ENCODE peak calls at places on chromosome 3, in five cellular contexts. H is neural progenitor cell, U is iPS DF 6.9, A is AG20443, W is cardiac septum. N is an unnamed sample.

GRCh38 chr3:169634618-169635236 is 28.8 kb downstream of the MECOM start:
- DNase-seq in H (no peak), U (no peak), A (no peak), W (no peak), N (no peak)

GRCh38 chr3:151347432-151347831 is 18.1 kb upstream of the P2RY13 start:
- DNase-seq in H (no peak), U (no peak), A (no peak), W (peak), N (no peak)

GRCh38 chr3:38960953-38961622 is 90.7 kb downstream of the SCN11A start:
- DNase-seq in H (peak), U (peak), A (peak), W (no peak), N (peak)

GRCh38 chr3:106728315-106728821 is 648.9 kb upstream of the CCDC54 start:
- DNase-seq in H (no peak), U (no peak), A (peak), W (no peak), N (no peak)

GRCh38 chr3:35829499-35829898 is 190.2 kb downstream of the ARPP21 start:
- DNase-seq in H (no peak), U (no peak), A (no peak), W (no peak), N (no peak)

GRCh38 chr3:146813496-146813895 is 208.3 kb upstream of the PLSCR5 start:
- DNase-seq in H (no peak), U (no peak), A (peak), W (no peak), N (no peak)

GRCh38 chr3:71011565-71012287 is 571.8 kb downstream of the FOXP1 start:
- DNase-seq in H (no peak), U (no peak), A (no peak), W (no peak), N (no peak)

GRCh38 chr3:139198186-139198585 is 145.6 kb upstream of the MRPS22 start:
- DNase-seq in H (no peak), U (no peak), A (no peak), W (no peak), N (no peak)

GRCh38 chr3:128188326-128188725 is 35.0 kb downstream of the EEFSEC start:
- DNase-seq in H (no peak), U (no peak), A (no peak), W (peak), N (no peak)

GRCh38 chr3:32909999-32910398 is 41.4 kb upstream of the CCR4 start:
- DNase-seq in H (no peak), U (no peak), A (no peak), W (no peak), N (no peak)

GRCh38 chr3:157248590-157249425 is 88.9 kb upstream of the CCNL1 start:
- DNase-seq in H (peak), U (no peak), A (peak), W (peak), N (peak)

GRCh38 chr3:54360320-54360719 is 238.0 kb downstream of the CACNA2D3 start:
- DNase-seq in H (no peak), U (no peak), A (no peak), W (no peak), N (no peak)

GRCh38 chr3:42061042-42061710 is 30.0 kb upstream of the TRAK1 start:
- DNase-seq in H (no peak), U (no peak), A (no peak), W (no peak), N (no peak)

GRCh38 chr3:40877651-40878463 is 321.4 kb upstream of the CTNNB1 start:
- DNase-seq in H (peak), U (no peak), A (peak), W (peak), N (no peak)

GRCh38 chr3:13215940-13216546 is 142.8 kb upstream of the IQSEC1 start:
- DNase-seq in H (no peak), U (no peak), A (peak), W (no peak), N (no peak)

GRCh38 chr3:178500631-178501030 is 35.6 kb upstream of the KCNMB2 start:
- DNase-seq in H (no peak), U (no peak), A (peak), W (no peak), N (no peak)

GRCh38 chr3:34213481-34213880 is 415.1 kb downstream of the PDCD6IP start:
- DNase-seq in H (peak), U (no peak), A (no peak), W (no peak), N (no peak)

GRCh38 chr3:113249111-113249510 is 37.8 kb downstream of the BOC start:
- DNase-seq in H (no peak), U (no peak), A (peak), W (no peak), N (no peak)

GRCh38 chr3:40873456-40873855 is 325.8 kb upstream of the CTNNB1 start:
- DNase-seq in H (no peak), U (no peak), A (no peak), W (no peak), N (no peak)

GRCh38 chr3:188348445-188349244 is 194.7 kb downstream of the LPP start:
- DNase-seq in H (no peak), U (no peak), A (peak), W (no peak), N (no peak)

GRCh38 chr3:141625506-141625905 is 112.6 kb upstream of the RNF7 start:
- DNase-seq in H (no peak), U (no peak), A (peak), W (no peak), N (no peak)

GRCh38 chr3:49519266-49519665 is 35.0 kb upstream of the BSN start:
- DNase-seq in H (peak), U (no peak), A (no peak), W (no peak), N (no peak)

GRCh38 chr3:31946484-31947081 is 34.5 kb downstream of the OSBPL10 start:
- DNase-seq in H (no peak), U (no peak), A (no peak), W (no peak), N (no peak)

GRCh38 chr3:105948108-105948507 is 79.3 kb upstream of the CBLB start:
- DNase-seq in H (no peak), U (no peak), A (no peak), W (no peak), N (no peak)

GRCh38 chr3:159045279-159045678 is 243.4 kb downstream of the MFSD1 start:
- DNase-seq in H (no peak), U (no peak), A (no peak), W (no peak), N (no peak)

N was measured in iPS DF 19.7.